ENCODE peak calls at places on chromosomes 7 and 10, in nine cellular contexts. G is left ventricle myocardium inferior, K is mammary epithelial cell, Z is psoas muscle, I is heart right ventricle, J is stomach, D is transverse colon, R is A549, A is OCI-LY7. O is an unnamed sample.

GRCh38 chr7:155594961-155595366 is 48.6 kb upstream of the CNPY1 start:
- DNase-seq in G (no peak), K (peak; percentile 18), Z (no peak), I (no peak), J (peak; percentile 21), D (no peak), R (no peak), A (no peak), O (peak; percentile 47)

GRCh38 chr10:110742801-110743200 is 98.7 kb downstream of the RBM20 start:
- DNase-seq in G (peak; percentile 61), K (no peak), Z (no peak), I (peak; percentile 41), J (no peak), D (no peak), R (no peak), A (no peak), O (no peak)

GRCh38 chr10:48520594-48520993 is 84.3 kb downstream of the ARHGAP22 start:
- DNase-seq in G (no peak), K (no peak), Z (no peak), I (no peak), J (peak; percentile 8), D (no peak), R (no peak), A (no peak), O (peak; percentile 38)

GRCh38 chr10:88979153-88979562 is 11.4 kb upstream of the FAS start:
- DNase-seq in G (no peak), K (peak; percentile 82), Z (peak; percentile 56), I (no peak), J (no peak), D (no peak), R (no peak), A (no peak), O (no peak)

GRCh38 chr7:116449950-116450349 is 49.6 kb upstream of the CAV2 start:
- DNase-seq in G (no peak), K (no peak), Z (no peak), I (peak; percentile 48), J (no peak), D (no peak), R (no peak), A (no peak), O (no peak)

GRCh38 chr10:12351447-12351846 is 2.1 kb downstream of the CAMK1D start:
- DNase-seq in G (no peak), K (no peak), Z (peak; percentile 16), I (no peak), J (no peak), D (peak; percentile 21), R (no peak), A (no peak), O (peak; percentile 74)

GRCh38 chr10:70997236-70997635 is 108.9 kb upstream of the PCBD1 start:
- DNase-seq in G (no peak), K (no peak), Z (no peak), I (no peak), J (no peak), D (no peak), R (no peak), A (no peak), O (no peak)

GRCh38 chr7:16747095-16747494 is 6.5 kb upstream of the TSPAN13 start:
- DNase-seq in G (peak; percentile 47), K (no peak), Z (no peak), I (peak; percentile 62), J (no peak), D (no peak), R (no peak), A (no peak), O (no peak)

GRCh38 chr7:20959281-20959680 is 172.6 kb upstream of the SP8 start:
- DNase-seq in G (no peak), K (no peak), Z (no peak), I (no peak), J (no peak), D (no peak), R (no peak), A (no peak), O (no peak)

GRCh38 chr7:261341-262250 is 28.4 kb upstream of the FOXL3 start:
- DNase-seq in G (peak; percentile 17), K (no peak), Z (peak; percentile 9), I (no peak), J (no peak), D (no peak), R (no peak), A (no peak), O (no peak)

GRCh38 chr7:97845622-97846203 is 26.5 kb downstream of the ASNS start:
- DNase-seq in G (no peak), K (no peak), Z (no peak), I (no peak), J (no peak), D (no peak), R (peak; percentile 24), A (peak; percentile 38), O (no peak)

GRCh38 chr7:10913457-10913856 is 60.2 kb upstream of the PHF14 start:
- DNase-seq in G (no peak), K (no peak), Z (no peak), I (no peak), J (no peak), D (no peak), R (no peak), A (no peak), O (no peak)

GRCh38 chr10:34932235-34932634 is 117.1 kb upstream of the PARD3 start:
- DNase-seq in G (no peak), K (no peak), Z (no peak), I (no peak), J (no peak), D (no peak), R (no peak), A (no peak), O (no peak)

GRCh38 chr7:139737221-139738100 is 40.3 kb downstream of the HIPK2 start:
- DNase-seq in G (no peak), K (no peak), Z (no peak), I (no peak), J (no peak), D (peak; percentile 47), R (no peak), A (peak; percentile 54), O (peak; percentile 64)

GRCh38 chr10:131819241-131820072 is 81.4 kb upstream of the PPP2R2D start:
- DNase-seq in G (no peak), K (no peak), Z (no peak), I (no peak), J (peak; percentile 15), D (no peak), R (no peak), A (no peak), O (peak; percentile 64)

GRCh38 chr10:132342553-132342952 is 10.6 kb downstream of the LRRC27 start:
- DNase-seq in G (no peak), K (no peak), Z (no peak), I (no peak), J (no peak), D (no peak), R (no peak), A (no peak), O (no peak)

GRCh38 chr10:33460461-33461294 is 126.2 kb upstream of the NRP1 start:
- DNase-seq in G (peak; percentile 67), K (no peak), Z (peak; percentile 27), I (peak; percentile 69), J (peak; percentile 31), D (no peak), R (no peak), A (no peak), O (no peak)

GRCh38 chr7:142800699-142801260 is 30.0 kb downstream of the PRSS2 start:
- DNase-seq in G (no peak), K (no peak), Z (no peak), I (no peak), J (no peak), D (no peak), R (no peak), A (no peak), O (no peak)

DNA sequence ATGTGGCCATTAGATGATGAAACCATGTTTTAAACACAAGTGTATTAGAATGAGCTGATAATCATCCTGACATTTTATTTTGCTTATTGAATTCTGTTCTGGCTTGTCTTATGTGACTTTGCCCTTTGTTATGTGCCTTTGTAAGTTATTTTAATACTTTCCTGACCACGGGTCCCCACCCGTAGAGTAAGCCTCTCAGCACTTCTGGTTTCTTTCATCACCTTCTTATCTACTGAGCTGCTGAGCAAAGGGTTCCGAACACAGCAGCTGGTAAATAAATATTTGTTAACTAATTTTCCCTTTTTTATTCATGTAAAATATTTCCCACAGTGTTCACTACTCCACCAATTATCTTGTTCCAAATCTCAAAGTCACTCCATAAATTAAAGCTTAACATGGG is 1115.3 kb downstream of the SORCS3 start:
- DNase-seq in G (no peak), K (no peak), Z (no peak), I (no peak), J (no peak), D (no peak), R (no peak), A (no peak), O (no peak)
- H3K27ac ChIP-seq in G (peak overlapping the region; percentile 15), K (no peak overlapping the region), Z (no peak overlapping the region), I (no peak overlapping the region), J (no peak overlapping the region), D (no peak overlapping the region), R (no peak overlapping the region), A (no peak overlapping the region), O (no peak overlapping the region)

GRCh38 chr7:78019457-78020130 is 221.0 kb downstream of the PHTF2 start:
- DNase-seq in G (peak; percentile 94), K (peak; percentile 42), Z (peak; percentile 91), I (peak; percentile 94), J (peak; percentile 88), D (peak; percentile 93), R (peak; percentile 90), A (peak; percentile 32), O (peak; percentile 96)
- TF ChIP-seq CTCF in G (peak; percentile 28), K (no peak), Z (peak; percentile 9), I (peak; percentile 26), J (peak; percentile 6), D (no peak), R (no peak), A (no peak), O (no peak)

GRCh38 chr10:86393401-86393800 is 26.8 kb upstream of the GRID1 start:
- DNase-seq in G (no peak), K (no peak), Z (no peak), I (no peak), J (no peak), D (no peak), R (no peak), A (peak; percentile 65), O (no peak)

GRCh38 chr10:86392723-86393094 is 26.1 kb upstream of the GRID1 start:
- DNase-seq in G (no peak), K (no peak), Z (no peak), I (no peak), J (no peak), D (no peak), R (no peak), A (peak; percentile 87), O (no peak)

GRCh38 chr10:86391986-86392722 is 25.6 kb upstream of the GRID1 start:
- DNase-seq in G (no peak), K (no peak), Z (no peak), I (no peak), J (no peak), D (no peak), R (no peak), A (peak; percentile 58), O (no peak)

GRCh38 chr10:86391236-86391840 is 24.7 kb upstream of the GRID1 start:
- DNase-seq in G (no peak), K (no peak), Z (no peak), I (no peak), J (no peak), D (no peak), R (no peak), A (peak; percentile 65), O (no peak)

GRCh38 chr10:86393858-86394472 is 27.4 kb upstream of the GRID1 start:
- DNase-seq in G (no peak), K (no peak), Z (no peak), I (no peak), J (no peak), D (no peak), R (no peak), A (no peak), O (no peak)
- H3K4me3 ChIP-seq in G (no peak overlapping the region), K (no peak overlapping the region), Z (no peak overlapping the region), I (no peak overlapping the region), J (no peak overlapping the region), D (no peak overlapping the region), R (no peak overlapping the region), A (peak overlapping the region; percentile 76), O (no peak overlapping the region)

GRCh38 chr7:44470628-44471245 is 19.7 kb downstream of the NUDCD3 start:
- DNase-seq in G (no peak), K (no peak), Z (no peak), I (no peak), J (no peak), D (no peak), R (no peak), A (no peak), O (no peak)
- H3K27ac ChIP-seq in G (peak overlapping the region; percentile 1), K (no peak overlapping the region), Z (no peak overlapping the region), I (no peak overlapping the region), J (no peak overlapping the region), D (no peak overlapping the region), R (no peak overlapping the region), A (no peak overlapping the region), O (no peak overlapping the region)